ENCODE peak calls at places on chromosomes 12 and 14, in nine cellular contexts. Z, H, I, J, W, F, M, R and L are unnamed samples.

GRCh38 chr14:91036741-91037469 is 23.5 kb downstream of the RPS6KA5 start:
- DNase-seq in Z (no peak), H (no peak), I (no peak), J (no peak), W (no peak), F (no peak), M (no peak), R (no peak), L (no peak)

GRCh38 chr14:101185081-101185835 is 281.7 kb upstream of the RTL1 start:
- DNase-seq in Z (no peak), H (peak), I (no peak), J (no peak), W (no peak), F (no peak), M (no peak), R (no peak), L (no peak)

GRCh38 chr12:53603196-53603595 is 23.0 kb downstream of the ATF7 start:
- DNase-seq in Z (no peak), H (no peak), I (no peak), J (no peak), W (no peak), F (no peak), M (no peak), R (no peak), L (no peak)

GRCh38 chr14:55599250-55599879 is 19.4 kb downstream of the KTN1 start:
- DNase-seq in Z (peak), H (no peak), I (no peak), J (peak), W (peak), F (no peak), M (no peak), R (no peak), L (no peak)

GRCh38 chr14:91315844-91316267 is 71.4 kb upstream of the GPR68 start:
- DNase-seq in Z (no peak), H (no peak), I (peak), J (no peak), W (no peak), F (no peak), M (peak), R (peak), L (no peak)

GRCh38 chr14:22251090-22251489 is 337.9 kb downstream of the DAD1 start:
- DNase-seq in Z (no peak), H (no peak), I (no peak), J (no peak), W (no peak), F (no peak), M (no peak), R (no peak), L (no peak)

GRCh38 chr12:68400231-68400829 is 68.2 kb upstream of the MDM1 start:
- DNase-seq in Z (no peak), H (no peak), I (no peak), J (no peak), W (no peak), F (peak), M (no peak), R (no peak), L (peak)

GRCh38 chr12:132253698-132254480 is 75.5 kb downstream of the GALNT9 start:
- DNase-seq in Z (no peak), H (no peak), I (no peak), J (peak), W (no peak), F (no peak), M (no peak), R (no peak), L (no peak)

GRCh38 chr12:4723226-4723625 is 3.0 kb downstream of the GALNT8 start:
- DNase-seq in Z (no peak), H (no peak), I (no peak), J (no peak), W (no peak), F (no peak), M (no peak), R (no peak), L (no peak)

GRCh38 chr12:94571556-94571955 is 78.8 kb downstream of the TMCC3 start:
- DNase-seq in Z (no peak), H (no peak), I (no peak), J (no peak), W (no peak), F (no peak), M (no peak), R (no peak), L (peak)

GRCh38 chr14:69771136-69771535 is 4.2 kb downstream of the SRSF5 start:
- DNase-seq in Z (no peak), H (no peak), I (no peak), J (no peak), W (no peak), F (no peak), M (no peak), R (no peak), L (no peak)

GRCh38 chr12:52010152-52010622 is 3.4 kb downstream of the TAMALIN start:
- DNase-seq in Z (peak), H (peak), I (no peak), J (peak), W (peak), F (no peak), M (no peak), R (no peak), L (peak)

GRCh38 chr12:102390068-102390467 is 90.3 kb downstream of the IGF1 start:
- DNase-seq in Z (no peak), H (no peak), I (no peak), J (no peak), W (no peak), F (no peak), M (no peak), R (no peak), L (no peak)

GRCh38 chr12:45966486-45966885 is 23.9 kb downstream of the SCAF11 start:
- DNase-seq in Z (no peak), H (no peak), I (no peak), J (no peak), W (no peak), F (no peak), M (no peak), R (no peak), L (no peak)

GRCh38 chr14:89936654-89937185 is 17.8 kb downstream of the EFCAB11 start:
- DNase-seq in Z (no peak), H (no peak), I (no peak), J (no peak), W (no peak), F (no peak), M (no peak), R (no peak), L (peak)

GRCh38 chr14:99946652-99947489 is 118.4 kb upstream of the EVL start:
- DNase-seq in Z (no peak), H (peak), I (peak), J (no peak), W (no peak), F (peak), M (peak), R (peak), L (peak)